ENCODE peak calls at places on chromosomes 13 and 19, in six cellular contexts. One of them, this sample, is unnamed.

GRCh38 chr13:20106751-20107150 is 54.1 kb downstream of the GJA3 start:
- DNase-seq in glutamatergic neuron: no peak
- DNase-seq in NCI-H345: no peak
- DNase-seq in GF-D8: no peak
- DNase-seq in T-helper 1 cell: no peak
- DNase-seq in stimulated activated CD8-positive, alpha-beta memory T cell treated with anti-CD3 and anti-CD28 coated beads, Interleukin-12 subunit alpha, Interleukin-12 subunit beta, amount 100 ng/mL, for 4 hours: no peak
- DNase-seq in this sample: no peak

GRCh38 chr19:33175886-33176669 is 18.1 kb upstream of the LRP3 start:
- DNase-seq in glutamatergic neuron: peak; percentile 31
- DNase-seq in NCI-H345: peak; percentile 58
- DNase-seq in GF-D8: no peak
- DNase-seq in T-helper 1 cell: no peak
- DNase-seq in stimulated activated CD8-positive, alpha-beta memory T cell treated with anti-CD3 and anti-CD28 coated beads, Interleukin-12 subunit alpha, Interleukin-12 subunit beta, amount 100 ng/mL, for 4 hours: no peak
- DNase-seq in this sample: peak; percentile 40

GRCh38 chr13:68816715-68817114 is 1290.9 kb upstream of the ATXN8OS start:
- DNase-seq in glutamatergic neuron: no peak
- DNase-seq in NCI-H345: no peak
- DNase-seq in GF-D8: no peak
- DNase-seq in T-helper 1 cell: no peak
- DNase-seq in stimulated activated CD8-positive, alpha-beta memory T cell treated with anti-CD3 and anti-CD28 coated beads, Interleukin-12 subunit alpha, Interleukin-12 subunit beta, amount 100 ng/mL, for 4 hours: no peak
- DNase-seq in this sample: no peak

GRCh38 chr19:18304194-18304495 is 18.7 kb downstream of the LSM4 start:
- DNase-seq in glutamatergic neuron: no peak
- DNase-seq in NCI-H345: no peak
- DNase-seq in GF-D8: no peak
- DNase-seq in T-helper 1 cell: no peak
- DNase-seq in stimulated activated CD8-positive, alpha-beta memory T cell treated with anti-CD3 and anti-CD28 coated beads, Interleukin-12 subunit alpha, Interleukin-12 subunit beta, amount 100 ng/mL, for 4 hours: no peak
- DNase-seq in this sample: no peak

GRCh38 chr19:1290245-1290698 is 4.6 kb downstream of the EFNA2 start:
- DNase-seq in glutamatergic neuron: peak; percentile 21
- DNase-seq in NCI-H345: no peak
- DNase-seq in GF-D8: no peak
- DNase-seq in T-helper 1 cell: no peak
- DNase-seq in stimulated activated CD8-positive, alpha-beta memory T cell treated with anti-CD3 and anti-CD28 coated beads, Interleukin-12 subunit alpha, Interleukin-12 subunit beta, amount 100 ng/mL, for 4 hours: no peak
- DNase-seq in this sample: no peak

GRCh38 chr13:47555235-47555634 is 445.8 kb downstream of the SUCLA2 start:
- DNase-seq in glutamatergic neuron: no peak
- DNase-seq in NCI-H345: no peak
- DNase-seq in GF-D8: no peak
- DNase-seq in T-helper 1 cell: no peak
- DNase-seq in stimulated activated CD8-positive, alpha-beta memory T cell treated with anti-CD3 and anti-CD28 coated beads, Interleukin-12 subunit alpha, Interleukin-12 subunit beta, amount 100 ng/mL, for 4 hours: no peak
- DNase-seq in this sample: no peak

GRCh38 chr13:26539738-26540292 is 17.7 kb upstream of the WASF3 start:
- DNase-seq in glutamatergic neuron: no peak
- DNase-seq in NCI-H345: no peak
- DNase-seq in GF-D8: no peak
- DNase-seq in T-helper 1 cell: no peak
- DNase-seq in stimulated activated CD8-positive, alpha-beta memory T cell treated with anti-CD3 and anti-CD28 coated beads, Interleukin-12 subunit alpha, Interleukin-12 subunit beta, amount 100 ng/mL, for 4 hours: no peak
- DNase-seq in this sample: no peak

GRCh38 chr13:113820813-113821651 is 42.8 kb downstream of the GAS6 start:
- DNase-seq in glutamatergic neuron: peak; percentile 74
- DNase-seq in NCI-H345: peak; percentile 88
- DNase-seq in GF-D8: no peak
- DNase-seq in T-helper 1 cell: no peak
- DNase-seq in stimulated activated CD8-positive, alpha-beta memory T cell treated with anti-CD3 and anti-CD28 coated beads, Interleukin-12 subunit alpha, Interleukin-12 subunit beta, amount 100 ng/mL, for 4 hours: no peak
- DNase-seq in this sample: no peak

This sample was measured in MV-4-11.